ENCODE peak calls at places on chromosomes 2 and 18, in five cellular contexts. One of them, this sample, is unnamed.

GRCh38 chr2:224518806-224519580 is 66.2 kb downstream of the CUL3 start:
- DNase-seq in NCI-H774: no peak
- DNase-seq in progenitor cell of endocrine pancreas: no peak
- DNase-seq in LoVo: no peak
- DNase-seq in NCI-H1694 treated with DMSO at 0.1 percent for 48 hours: no peak
- DNase-seq in this sample: no peak

GRCh38 chr2:53711271-53711780 is 56.3 kb upstream of the CHAC2 start:
- DNase-seq in LoVo: no peak
- DNase-seq in progenitor cell of endocrine pancreas: no peak
- DNase-seq in NCI-H774: no peak
- DNase-seq in NCI-H1694 treated with DMSO at 0.1 percent for 48 hours: no peak
- DNase-seq in this sample: no peak

GRCh38 chr18:641224-641623 is 16.2 kb upstream of the TYMS start:
- DNase-seq in NCI-H774: no peak
- DNase-seq in LoVo: no peak
- DNase-seq in progenitor cell of endocrine pancreas: no peak
- DNase-seq in NCI-H1694 treated with DMSO at 0.1 percent for 48 hours: no peak
- DNase-seq in this sample: no peak

GRCh38 chr18:44805176-44805575 is 124.5 kb downstream of the SETBP1 start:
- DNase-seq in NCI-H774: no peak
- DNase-seq in progenitor cell of endocrine pancreas: no peak
- DNase-seq in NCI-H1694 treated with DMSO at 0.1 percent for 48 hours: no peak
- DNase-seq in LoVo: no peak
- DNase-seq in this sample: no peak

GRCh38 chr2:235055891-235056516 is 104.2 kb downstream of the SH3BP4 start:
- DNase-seq in LoVo: peak
- DNase-seq in progenitor cell of endocrine pancreas: no peak
- DNase-seq in NCI-H1694 treated with DMSO at 0.1 percent for 48 hours: peak
- DNase-seq in NCI-H774: no peak
- DNase-seq in this sample: peak

GRCh38 chr2:235537587-235537986 is 43.7 kb downstream of the AGAP1 start:
- DNase-seq in progenitor cell of endocrine pancreas: no peak
- DNase-seq in NCI-H774: no peak
- DNase-seq in LoVo: no peak
- DNase-seq in NCI-H1694 treated with DMSO at 0.1 percent for 48 hours: no peak
- DNase-seq in this sample: no peak

GRCh38 chr2:145524303-145524702 is 1004.4 kb upstream of the ZEB2 start:
- DNase-seq in LoVo: no peak
- DNase-seq in NCI-H1694 treated with DMSO at 0.1 percent for 48 hours: no peak
- DNase-seq in NCI-H774: no peak
- DNase-seq in progenitor cell of endocrine pancreas: no peak
- DNase-seq in this sample: no peak

GRCh38 chr2:219689676-219690628 is 62.5 kb downstream of the SLC4A3 start:
- DNase-seq in LoVo: peak
- DNase-seq in NCI-H774: peak
- DNase-seq in progenitor cell of endocrine pancreas: no peak
- DNase-seq in NCI-H1694 treated with DMSO at 0.1 percent for 48 hours: peak
- DNase-seq in this sample: peak

GRCh38 chr2:128732976-128733431 is 414.3 kb upstream of the HS6ST1 start:
- DNase-seq in NCI-H1694 treated with DMSO at 0.1 percent for 48 hours: no peak
- DNase-seq in LoVo: no peak
- DNase-seq in NCI-H774: no peak
- DNase-seq in progenitor cell of endocrine pancreas: no peak
- DNase-seq in this sample: no peak

GRCh38 chr2:187169108-187169713 is 278.8 kb downstream of the CALCRL start:
- DNase-seq in LoVo: no peak
- DNase-seq in NCI-H1694 treated with DMSO at 0.1 percent for 48 hours: no peak
- DNase-seq in NCI-H774: no peak
- DNase-seq in progenitor cell of endocrine pancreas: no peak
- DNase-seq in this sample: no peak

GRCh38 chr18:61900504-61901281 is 7.9 kb upstream of the RNF152 start:
- DNase-seq in LoVo: no peak
- DNase-seq in NCI-H774: no peak
- DNase-seq in progenitor cell of endocrine pancreas: no peak
- DNase-seq in NCI-H1694 treated with DMSO at 0.1 percent for 48 hours: no peak
- DNase-seq in this sample: no peak

GRCh38 chr18:52588916-52589315 is 248.9 kb downstream of the DCC start:
- DNase-seq in LoVo: no peak
- DNase-seq in NCI-H774: no peak
- DNase-seq in NCI-H1694 treated with DMSO at 0.1 percent for 48 hours: no peak
- DNase-seq in progenitor cell of endocrine pancreas: no peak
- DNase-seq in this sample: no peak

GRCh38 chr2:168517801-168518200 is 61.7 kb downstream of the CERS6 start:
- DNase-seq in NCI-H774: no peak
- DNase-seq in NCI-H1694 treated with DMSO at 0.1 percent for 48 hours: no peak
- DNase-seq in progenitor cell of endocrine pancreas: no peak
- DNase-seq in LoVo: no peak
- DNase-seq in this sample: no peak

GRCh38 chr2:113000436-113000835 is 4.8 kb upstream of the IL36A start:
- DNase-seq in NCI-H774: no peak
- DNase-seq in progenitor cell of endocrine pancreas: no peak
- DNase-seq in NCI-H1694 treated with DMSO at 0.1 percent for 48 hours: no peak
- DNase-seq in LoVo: no peak
- DNase-seq in this sample: no peak

GRCh38 chr2:7847321-7847720 is 834.5 kb upstream of the ID2 start:
- DNase-seq in NCI-H1694 treated with DMSO at 0.1 percent for 48 hours: no peak
- DNase-seq in progenitor cell of endocrine pancreas: no peak
- DNase-seq in LoVo: no peak
- DNase-seq in NCI-H774: no peak
- DNase-seq in this sample: no peak

GRCh38 chr18:55290898-55291297 is 297.1 kb downstream of the TCF4 start:
- DNase-seq in NCI-H1694 treated with DMSO at 0.1 percent for 48 hours: no peak
- DNase-seq in NCI-H774: no peak
- DNase-seq in progenitor cell of endocrine pancreas: no peak
- DNase-seq in LoVo: no peak
- DNase-seq in this sample: no peak

GRCh38 chr2:121777699-121778058 is 22.2 kb downstream of the TSN start:
- DNase-seq in LoVo: peak
- DNase-seq in NCI-H1694 treated with DMSO at 0.1 percent for 48 hours: peak
- DNase-seq in progenitor cell of endocrine pancreas: no peak
- DNase-seq in NCI-H774: no peak
- DNase-seq in this sample: no peak

GRCh38 chr2:238939074-238939473 is 91.2 kb downstream of the TWIST2 start:
- DNase-seq in LoVo: no peak
- DNase-seq in progenitor cell of endocrine pancreas: no peak
- DNase-seq in NCI-H774: no peak
- DNase-seq in NCI-H1694 treated with DMSO at 0.1 percent for 48 hours: no peak
- DNase-seq in this sample: no peak

GRCh38 chr18:79490593-79491551 is 95.1 kb downstream of the NFATC1 start:
- DNase-seq in NCI-H1694 treated with DMSO at 0.1 percent for 48 hours: no peak
- DNase-seq in LoVo: no peak
- DNase-seq in NCI-H774: no peak
- DNase-seq in progenitor cell of endocrine pancreas: no peak
- DNase-seq in this sample: no peak

GRCh38 chr2:226304308-226304707 is 495.3 kb downstream of the IRS1 start:
- DNase-seq in NCI-H774: no peak
- DNase-seq in progenitor cell of endocrine pancreas: no peak
- DNase-seq in NCI-H1694 treated with DMSO at 0.1 percent for 48 hours: no peak
- DNase-seq in LoVo: no peak
- DNase-seq in this sample: no peak

GRCh38 chr2:6008186-6008585 is 316.0 kb downstream of the SOX11 start:
- DNase-seq in progenitor cell of endocrine pancreas: no peak
- DNase-seq in LoVo: no peak
- DNase-seq in NCI-H774: no peak
- DNase-seq in NCI-H1694 treated with DMSO at 0.1 percent for 48 hours: peak
- DNase-seq in this sample: no peak

GRCh38 chr2:157830696-157831570 is 45.2 kb downstream of the ACVR1 start:
- DNase-seq in progenitor cell of endocrine pancreas: no peak
- DNase-seq in LoVo: peak
- DNase-seq in NCI-H774: no peak
- DNase-seq in NCI-H1694 treated with DMSO at 0.1 percent for 48 hours: no peak
- DNase-seq in this sample: no peak

GRCh38 chr2:18566145-18566544 is 5.7 kb upstream of the RDH14 start:
- DNase-seq in NCI-H774: no peak
- DNase-seq in NCI-H1694 treated with DMSO at 0.1 percent for 48 hours: no peak
- DNase-seq in progenitor cell of endocrine pancreas: no peak
- DNase-seq in LoVo: no peak
- DNase-seq in this sample: no peak

GRCh38 chr2:214830794-214831346 is 21.4 kb upstream of the BARD1 start:
- DNase-seq in NCI-H774: no peak
- DNase-seq in NCI-H1694 treated with DMSO at 0.1 percent for 48 hours: no peak
- DNase-seq in LoVo: no peak
- DNase-seq in progenitor cell of endocrine pancreas: no peak
- DNase-seq in this sample: no peak

GRCh38 chr2:5748941-5749731 is 57.0 kb downstream of the SOX11 start:
- DNase-seq in progenitor cell of endocrine pancreas: no peak
- DNase-seq in NCI-H1694 treated with DMSO at 0.1 percent for 48 hours: no peak
- DNase-seq in LoVo: no peak
- DNase-seq in NCI-H774: no peak
- DNase-seq in this sample: no peak

GRCh38 chr2:60612028-60612427 is 58.6 kb upstream of the BCL11A start:
- DNase-seq in LoVo: no peak
- DNase-seq in progenitor cell of endocrine pancreas: no peak
- DNase-seq in NCI-H1694 treated with DMSO at 0.1 percent for 48 hours: no peak
- DNase-seq in NCI-H774: no peak
- DNase-seq in this sample: no peak

GRCh38 chr2:648476-649424 is 28.5 kb downstream of the TMEM18 start:
- DNase-seq in NCI-H1694 treated with DMSO at 0.1 percent for 48 hours: no peak
- DNase-seq in NCI-H774: no peak
- DNase-seq in progenitor cell of endocrine pancreas: peak
- DNase-seq in LoVo: no peak
- DNase-seq in this sample: no peak

GRCh38 chr2:36356990-36357505 is 1.5 kb downstream of the CRIM1 start:
- DNase-seq in progenitor cell of endocrine pancreas: no peak
- DNase-seq in LoVo: no peak
- DNase-seq in NCI-H774: no peak
- DNase-seq in NCI-H1694 treated with DMSO at 0.1 percent for 48 hours: no peak
- DNase-seq in this sample: no peak

GRCh38 chr2:219519526-219519916 is 5.2 kb downstream of the ASIC4 start:
- DNase-seq in progenitor cell of endocrine pancreas: no peak
- DNase-seq in NCI-H774: no peak
- DNase-seq in LoVo: no peak
- DNase-seq in NCI-H1694 treated with DMSO at 0.1 percent for 48 hours: no peak
- DNase-seq in this sample: no peak

GRCh38 chr2:239220363-239220762 is 180.5 kb downstream of the HDAC4 start:
- DNase-seq in NCI-H1694 treated with DMSO at 0.1 percent for 48 hours: no peak
- DNase-seq in progenitor cell of endocrine pancreas: no peak
- DNase-seq in LoVo: no peak
- DNase-seq in NCI-H774: no peak
- DNase-seq in this sample: no peak

GRCh38 chr2:177143444-177143843 is 69.2 kb upstream of the HNRNPA3 start:
- DNase-seq in progenitor cell of endocrine pancreas: no peak
- DNase-seq in NCI-H774: no peak
- DNase-seq in NCI-H1694 treated with DMSO at 0.1 percent for 48 hours: no peak
- DNase-seq in LoVo: peak
- DNase-seq in this sample: no peak

GRCh38 chr2:142025394-142025793 is 105.4 kb downstream of the LRP1B start:
- DNase-seq in progenitor cell of endocrine pancreas: no peak
- DNase-seq in NCI-H1694 treated with DMSO at 0.1 percent for 48 hours: no peak
- DNase-seq in NCI-H774: no peak
- DNase-seq in LoVo: no peak
- DNase-seq in this sample: no peak

GRCh38 chr2:133413863-133414262 is 154.4 kb downstream of the NCKAP5 start:
- DNase-seq in NCI-H1694 treated with DMSO at 0.1 percent for 48 hours: no peak
- DNase-seq in progenitor cell of endocrine pancreas: no peak
- DNase-seq in LoVo: no peak
- DNase-seq in NCI-H774: no peak
- DNase-seq in this sample: no peak

GRCh38 chr2:237143676-237144440 is 58.2 kb downstream of the COPS8 start:
- DNase-seq in NCI-H1694 treated with DMSO at 0.1 percent for 48 hours: no peak
- DNase-seq in LoVo: no peak
- DNase-seq in NCI-H774: no peak
- DNase-seq in progenitor cell of endocrine pancreas: no peak
- DNase-seq in this sample: no peak

GRCh38 chr2:29293830-29294438 is 178.7 kb downstream of the CLIP4 start:
- DNase-seq in progenitor cell of endocrine pancreas: peak
- DNase-seq in NCI-H774: no peak
- DNase-seq in LoVo: peak
- DNase-seq in NCI-H1694 treated with DMSO at 0.1 percent for 48 hours: no peak
- DNase-seq in this sample: no peak

GRCh38 chr2:97657986-97658690 is 5.7 kb downstream of the ACTR1B start:
- DNase-seq in progenitor cell of endocrine pancreas: no peak
- DNase-seq in NCI-H774: no peak
- DNase-seq in NCI-H1694 treated with DMSO at 0.1 percent for 48 hours: no peak
- DNase-seq in LoVo: no peak
- DNase-seq in this sample: no peak

GRCh38 chr2:105926960-105927678 is 182.4 kb downstream of the NCK2 start:
- DNase-seq in LoVo: no peak
- DNase-seq in NCI-H774: no peak
- DNase-seq in progenitor cell of endocrine pancreas: no peak
- DNase-seq in NCI-H1694 treated with DMSO at 0.1 percent for 48 hours: no peak
- DNase-seq in this sample: no peak

GRCh38 chr2:219446101-219446504 is 11.5 kb downstream of the SPEG start:
- DNase-seq in NCI-H1694 treated with DMSO at 0.1 percent for 48 hours: peak
- DNase-seq in NCI-H774: no peak
- DNase-seq in LoVo: no peak
- DNase-seq in progenitor cell of endocrine pancreas: no peak
- DNase-seq in this sample: no peak

GRCh38 chr2:62309465-62310091 is 113.7 kb downstream of the B3GNT2 start:
- DNase-seq in LoVo: no peak
- DNase-seq in NCI-H1694 treated with DMSO at 0.1 percent for 48 hours: no peak
- DNase-seq in progenitor cell of endocrine pancreas: no peak
- DNase-seq in NCI-H774: no peak
- DNase-seq in this sample: no peak

This sample was measured in NCI-H1436.